ENCODE peak calls at places on chromosome 7, in seven cellular contexts. W, F, O, H, B, E and Z are unnamed samples. For H3K4me1, the result is how much of the 10 kb centered on the place peaks cover.

GRCh38 chr7:133873631-133874030 is 253.5 kb upstream of the LRGUK start:
- DNase-seq in W (no peak), F (no peak), O (no peak), H (no peak), B (no peak), E (peak), Z (no peak)

GRCh38 chr7:12961910-12962309 is 274.5 kb downstream of the ARL4A start:
- DNase-seq in W (no peak), F (peak), O (no peak), H (no peak), B (no peak), E (no peak), Z (no peak)

GRCh38 chr7:75649462-75649861 is 89.3 kb downstream of the HIP1 start:
- DNase-seq in W (no peak), F (no peak), O (no peak), H (no peak), B (no peak), E (no peak), Z (no peak)

GRCh38 chr7:119900996-119901395 is 372.0 kb upstream of the KCND2 start:
- DNase-seq in W (no peak), F (peak), O (no peak), H (no peak), B (peak), E (no peak), Z (no peak)

GRCh38 chr7:139671967-139672366 is 105.8 kb downstream of the HIPK2 start:
- DNase-seq in W (no peak), F (no peak), O (no peak), H (no peak), B (no peak), E (no peak), Z (peak)

GRCh38 chr7:19107392-19108147 is 9.9 kb downstream of the TWIST1 start:
- DNase-seq in W (no peak), F (peak), O (peak), H (no peak), B (peak), E (peak), Z (peak)

GRCh38 chr7:152859781-152860191 is 100.2 kb downstream of the ACTR3B start:
- DNase-seq in W (no peak), F (peak), O (no peak), H (no peak), B (peak), E (no peak), Z (peak)

GRCh38 chr7:25429731-25430130 is 201.4 kb upstream of the NPVF start:
- DNase-seq in W (no peak), F (no peak), O (no peak), H (no peak), B (no peak), E (no peak), Z (no peak)

GRCh38 chr7:151206914-151207313 is 3.4 kb downstream of the H2BK1 start:
- DNase-seq in W (no peak), F (no peak), O (no peak), H (no peak), B (no peak), E (no peak), Z (no peak)

GRCh38 chr7:121138262-121138933 is 149.9 kb downstream of the CPED1 start:
- DNase-seq in W (no peak), F (no peak), O (no peak), H (no peak), B (no peak), E (no peak), Z (no peak)

GRCh38 chr7:67267914-67268313 is 271.3 kb downstream of the TYW1 start:
- DNase-seq in W (no peak), F (peak), O (no peak), H (no peak), B (peak), E (no peak), Z (no peak)

GRCh38 chr7:39709768-39710291 is 86.5 kb downstream of the RALA start:
- DNase-seq in W (peak), F (peak), O (no peak), H (no peak), B (no peak), E (peak), Z (no peak)

GRCh38 chr7:106542550-106543220 is 118.3 kb downstream of the CCDC71L start:
- DNase-seq in W (no peak), F (peak), O (peak), H (peak), B (peak), E (peak), Z (peak)

GRCh38 chr7:140656548-140657515 is 15.9 kb upstream of the ADCK2 start:
- DNase-seq in W (no peak), F (no peak), O (no peak), H (no peak), B (no peak), E (peak), Z (peak)

GRCh38 chr7:150994141-150994837 is 3.5 kb downstream of the NOS3 start:
- DNase-seq in W (peak), F (no peak), O (no peak), H (no peak), B (peak), E (no peak), Z (no peak)

GRCh38 chr7:17971392-17971791 is 31.1 kb upstream of the SNX13 start:
- DNase-seq in W (no peak), F (no peak), O (no peak), H (no peak), B (no peak), E (peak), Z (peak)

GRCh38 chr7:45880433-45880860 is 7.6 kb upstream of the CCDC201 start:
- DNase-seq in W (no peak), F (no peak), O (no peak), H (no peak), B (no peak), E (no peak), Z (no peak)

GRCh38 chr7:10672186-10672585 is 301.5 kb upstream of the PHF14 start:
- DNase-seq in W (no peak), F (peak), O (no peak), H (no peak), B (no peak), E (no peak), Z (no peak)

GRCh38 chr7:73718905-73719805 is at the start of gene STX1A:
- DNase-seq in W (peak), F (peak), O (no peak), H (no peak), B (peak), E (peak), Z (peak)

GRCh38 chr7:74032191-74032490 is 4.2 kb downstream of the ELN start:
- DNase-seq in W (peak), F (no peak), O (no peak), H (no peak), B (no peak), E (peak), Z (no peak)

GRCh38 chr7:50212666-50213621 is 91.6 kb upstream of the IKZF1 start:
- DNase-seq in W (no peak), F (no peak), O (no peak), H (no peak), B (peak), E (no peak), Z (no peak)

GRCh38 chr7:23299770-23300300 is 696 bp downstream of the MALSU1 start:
- DNase-seq in W (no peak), F (no peak), O (no peak), H (no peak), B (no peak), E (no peak), Z (no peak)

DNA sequence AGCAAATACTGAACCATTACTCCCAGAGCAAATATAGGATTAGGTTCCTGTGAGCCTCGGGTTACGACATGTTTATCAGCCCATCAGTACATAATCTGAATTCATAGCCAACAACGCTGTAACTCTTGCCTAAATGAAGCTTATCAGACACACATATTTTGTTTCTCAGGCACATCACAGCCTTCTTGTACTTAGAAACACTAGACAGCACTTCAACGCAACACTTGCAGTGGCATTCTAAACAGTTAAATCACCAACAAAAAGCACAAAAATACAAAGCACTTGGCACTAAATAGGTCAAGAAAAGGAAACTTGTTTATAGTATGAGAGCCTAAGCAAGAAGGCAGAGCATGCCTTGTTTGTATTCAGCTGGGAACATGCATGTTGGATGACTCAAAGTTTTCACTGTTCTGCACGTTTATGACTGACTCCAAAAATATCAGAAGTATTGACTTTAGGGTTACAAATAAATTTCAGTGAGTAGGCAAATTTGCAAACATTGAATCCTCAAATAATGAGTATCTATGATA is 75.0 kb downstream of the VPS50 start:
- DNase-seq in W (no peak), F (no peak), O (no peak), H (no peak), B (no peak), E (peak), Z (peak)
- H3K27ac ChIP-seq in W (no peak), F (no peak), O (no peak), H (peak), B (no peak), E (peak), Z (peak)

GRCh38 chr7:143316492-143316891 is 581 bp downstream of the CLCN1 start:
- DNase-seq in W (no peak), F (no peak), O (peak), H (no peak), B (no peak), E (no peak), Z (no peak)

GRCh38 chr7:143321242-143321641 is 5.3 kb downstream of the CLCN1 start:
- DNase-seq in W (no peak), F (no peak), O (peak), H (no peak), B (no peak), E (no peak), Z (no peak)

GRCh38 chr7:143315782-143316181 is at the start of gene CLCN1:
- DNase-seq in W (no peak), F (no peak), O (no peak), H (no peak), B (no peak), E (no peak), Z (no peak)

GRCh38 chr7:143320620-143321019 is 4.7 kb downstream of the CLCN1 start:
- DNase-seq in W (no peak), F (no peak), O (no peak), H (no peak), B (no peak), E (no peak), Z (peak)

GRCh38 chr7:143318661-143319060 is 2.8 kb downstream of the CLCN1 start:
- DNase-seq in W (no peak), F (no peak), O (peak), H (peak), B (no peak), E (no peak), Z (no peak)
- TF ChIP-seq CTCF in W (no peak), F (no peak), O (no peak), H (peak), B (no peak), E (no peak), Z (no peak)

GRCh38 chr7:69967152-69967591 is 368.9 kb downstream of the AUTS2 start:
- DNase-seq in W (peak), F (peak), O (no peak), H (no peak), B (peak), E (peak), Z (no peak)
- H3K4me1 ChIP-seq in W (under half), F (under half), O (under half), H (under half), B (under half), E (under half), Z (under half)

GRCh38 chr7:36367561-36367889 is 22.1 kb upstream of the ANLN start:
- DNase-seq in W (no peak), F (no peak), O (no peak), H (no peak), B (no peak), E (no peak), Z (peak)

GRCh38 chr7:36363515-36363914 is 26.1 kb upstream of the ANLN start:
- DNase-seq in W (no peak), F (no peak), O (no peak), H (no peak), B (no peak), E (no peak), Z (no peak)

GRCh38 chr7:36366649-36367560 is 22.8 kb upstream of the ANLN start:
- DNase-seq in W (peak), F (peak), O (peak), H (no peak), B (peak), E (peak), Z (peak)

GRCh38 chr7:36368496-36368895 is 21.2 kb upstream of the ANLN start:
- DNase-seq in W (no peak), F (no peak), O (no peak), H (no peak), B (no peak), E (no peak), Z (no peak)

DNA sequence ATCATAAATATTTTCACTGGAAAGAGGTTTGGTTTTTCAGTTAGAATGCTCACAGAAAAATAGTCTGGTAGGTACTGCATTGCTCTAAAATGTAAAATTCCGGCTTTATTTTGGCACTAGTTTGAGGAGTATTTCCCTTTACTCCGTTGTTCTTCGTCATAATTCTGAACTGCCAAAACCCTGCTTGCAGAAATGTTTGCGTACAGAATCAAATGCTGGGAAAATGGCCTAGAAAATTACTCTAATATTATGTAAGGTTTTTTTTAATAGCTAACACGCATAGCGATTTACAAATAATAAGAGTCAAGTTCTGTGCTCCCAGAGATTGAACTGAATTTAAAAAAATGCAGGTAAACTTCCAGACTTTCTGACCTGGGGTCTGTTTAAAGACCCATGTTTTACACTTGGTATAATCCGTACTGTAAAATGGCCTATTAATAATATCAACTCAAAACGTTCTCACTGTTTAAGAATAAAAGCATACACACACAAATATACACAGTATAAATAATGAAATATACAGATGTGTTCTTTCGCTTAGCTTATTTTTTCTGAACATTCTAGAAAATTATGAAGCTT is 23.6 kb upstream of the ANLN start:
- DNase-seq in W (no peak), F (no peak), O (no peak), H (no peak), B (no peak), E (no peak), Z (no peak)
- H3K27ac ChIP-seq in W (no peak), F (no peak), O (peak), H (peak), B (no peak), E (no peak), Z (no peak)

GRCh38 chr7:30447466-30447865 is 31.1 kb downstream of the NOD1 start:
- DNase-seq in W (no peak), F (no peak), O (no peak), H (no peak), B (no peak), E (no peak), Z (no peak)

GRCh38 chr7:30445770-30446169 is 32.8 kb downstream of the NOD1 start:
- DNase-seq in W (peak), F (peak), O (peak), H (no peak), B (no peak), E (peak), Z (no peak)

GRCh38 chr7:30448461-30449189 is 30.0 kb downstream of the NOD1 start:
- DNase-seq in W (no peak), F (no peak), O (no peak), H (no peak), B (no peak), E (no peak), Z (no peak)

GRCh38 chr7:30450123-30450982 is 28.2 kb downstream of the NOD1 start:
- DNase-seq in W (no peak), F (no peak), O (no peak), H (no peak), B (no peak), E (no peak), Z (no peak)

GRCh38 chr7:30446266-30446665 is 32.3 kb downstream of the NOD1 start:
- DNase-seq in W (no peak), F (no peak), O (no peak), H (no peak), B (no peak), E (no peak), Z (no peak)
- TF ChIP-seq CTCF in W (no peak), F (no peak), O (no peak), H (no peak), B (no peak), E (no peak), Z (no peak)